ENCODE peak calls at places on chromosomes 1 and 21, in six cellular contexts. C is sigmoid colon, R is endodermal cell, X is right cardiac atrium, J is left lung, H is GM23248. K is an unnamed sample. For H3K27me3 and H3K4me1, the result is how much of the 10 kb centered on the place peaks cover.

GRCh38 chr1:231934797-231935196 is 308.2 kb downstream of the DISC1 start:
- DNase-seq in X (peak), J (no peak), C (no peak), R (no peak), H (no peak), K (no peak)

GRCh38 chr1:236058141-236058626 is 6.7 kb downstream of the NID1 start:
- DNase-seq in J (no peak), H (peak), X (no peak), R (no peak), C (peak), K (peak)

GRCh38 chr1:151187205-151187604 is 2.8 kb downstream of the VPS72 start:
- DNase-seq in X (no peak), R (no peak), C (no peak), J (no peak), H (no peak), K (no peak)

GRCh38 chr1:239421810-239422209 is 35.4 kb downstream of the CHRM3 start:
- DNase-seq in C (no peak), H (no peak), R (no peak), X (no peak), J (no peak), K (no peak)

GRCh38 chr1:160360227-160360695 is 6.6 kb upstream of the NHLH1 start:
- DNase-seq in X (no peak), C (no peak), H (no peak), J (no peak), R (no peak), K (no peak)

GRCh38 chr1:165592945-165593823 is 37.9 kb upstream of the MGST3 start:
- DNase-seq in H (peak), X (peak), J (peak), R (peak), C (peak), K (peak)

GRCh38 chr1:116373451-116374339 is 651 bp downstream of the ATP1A1 start:
- DNase-seq in R (peak), C (peak), X (peak), H (peak), J (peak), K (peak)

GRCh38 chr1:40373323-40374283 is at the start of gene SMAP2:
- DNase-seq in X (peak), C (peak), H (peak), J (peak), R (peak), K (peak)

GRCh38 chr1:111948209-111949131 is 41.0 kb downstream of the KCND3 start:
- DNase-seq in J (peak), C (peak), R (peak), X (peak), H (peak), K (no peak)

GRCh38 chr1:53165408-53165961 is 23.0 kb upstream of the SLC1A7 start:
- DNase-seq in X (no peak), J (no peak), H (no peak), C (no peak), R (peak), K (no peak)

GRCh38 chr1:54401799-54402198 is 4.4 kb downstream of the SSBP3 start:
- DNase-seq in C (no peak), R (no peak), J (no peak), H (no peak), X (no peak), K (no peak)

GRCh38 chr1:25617626-25618432 is 1.2 kb downstream of the MAN1C1 start:
- DNase-seq in C (peak), J (no peak), H (peak), X (peak), R (peak), K (no peak)

GRCh38 chr1:116769050-116769449 is 14.8 kb downstream of the CD2 start:
- DNase-seq in H (no peak), X (no peak), J (no peak), R (no peak), C (no peak), K (no peak)

GRCh38 chr1:22875240-22875639 is 97.4 kb downstream of the LACTBL1 start:
- DNase-seq in J (no peak), R (no peak), H (no peak), X (no peak), C (no peak), K (no peak)

GRCh38 chr1:8032351-8032750 is 6.2 kb upstream of the ERRFI1 start:
- DNase-seq in J (no peak), X (no peak), H (no peak), R (no peak), C (no peak), K (no peak)

GRCh38 chr1:30616759-30617158 is 106.6 kb downstream of the MATN1 start:
- DNase-seq in C (no peak), R (peak), J (no peak), X (no peak), H (no peak), K (no peak)

GRCh38 chr1:91889717-91890459 is 3.9 kb upstream of the TGFBR3 start:
- DNase-seq in C (no peak), X (no peak), J (no peak), R (no peak), H (peak), K (peak)

GRCh38 chr1:54842206-54842915 is 41.2 kb upstream of the TTC22 start:
- DNase-seq in C (no peak), X (no peak), R (peak), J (no peak), H (no peak), K (no peak)

GRCh38 chr1:182170941-182171461 is 109.5 kb upstream of the ZNF648 start:
- DNase-seq in R (no peak), H (no peak), C (no peak), X (peak), J (no peak), K (no peak)

GRCh38 chr1:77468556-77468955 is 186.7 kb downstream of the AK5 start:
- DNase-seq in X (no peak), R (no peak), C (no peak), H (peak), J (no peak), K (no peak)

GRCh38 chr1:9449106-9449627 is 90.1 kb upstream of the SLC25A33 start:
- DNase-seq in R (no peak), C (no peak), J (no peak), X (peak), H (peak), K (no peak)

GRCh38 chr1:181152892-181153633 is 64.6 kb downstream of the IER5 start:
- DNase-seq in J (peak), H (peak), X (peak), C (peak), R (peak), K (no peak)

GRCh38 chr1:1273152-1273534 is 511 bp downstream of the UBE2J2 start:
- DNase-seq in H (peak), X (no peak), J (no peak), R (no peak), C (no peak), K (no peak)

GRCh38 chr1:40868051-40868723 is 6.0 kb upstream of the CITED4 start:
- DNase-seq in H (peak), C (no peak), J (no peak), R (no peak), X (no peak), K (no peak)

GRCh38 chr1:65195495-65196417 is 47.8 kb downstream of the AK4 start:
- DNase-seq in C (no peak), H (peak), R (no peak), J (peak), X (no peak), K (no peak)

GRCh38 chr1:118988186-118989005 is at the start of gene TBX15:
- DNase-seq in C (no peak), H (peak), R (peak), J (no peak), X (no peak), K (no peak)

GRCh38 chr1:204494281-204495077 is at the start of gene PIK3C2B:
- DNase-seq in R (peak), H (peak), J (peak), C (peak), X (peak), K (peak)

GRCh38 chr1:200427744-200428143 is 17.9 kb upstream of the ZNF281 start:
- DNase-seq in X (no peak), J (no peak), C (no peak), R (no peak), H (no peak), K (no peak)

GRCh38 chr1:16226495-16227179 is 10.3 kb downstream of the CPLANE2 start:
- DNase-seq in J (peak), H (peak), R (peak), X (peak), C (peak), K (no peak)

GRCh38 chr1:232751393-232752140 is 53.6 kb upstream of the MAP10 start:
- DNase-seq in J (no peak), H (no peak), R (no peak), C (no peak), X (no peak), K (no peak)

GRCh38 chr21:46517361-46517760 is 58.7 kb downstream of the DIP2A start:
- DNase-seq in X (peak), R (no peak), J (no peak), C (no peak), H (no peak), K (no peak)

GRCh38 chr1:75539230-75540116 is 71.4 kb downstream of the SLC44A5 start:
- DNase-seq in X (no peak), R (no peak), C (no peak), H (peak), J (no peak), K (no peak)

GRCh38 chr1:119181236-119181635 is 40.8 kb upstream of the WARS2 start:
- DNase-seq in C (no peak), R (no peak), X (no peak), J (no peak), H (no peak), K (no peak)

GRCh38 chr1:179742717-179743678 is at the start of gene FAM163A:
- DNase-seq in C (no peak), J (no peak), H (no peak), X (peak), R (peak), K (no peak)

GRCh38 chr1:221800831-221801610 is 59.1 kb upstream of the DUSP10 start:
- DNase-seq in R (no peak), C (no peak), J (no peak), X (no peak), H (no peak), K (no peak)

GRCh38 chr1:18830596-18830995 is 28.9 kb downstream of the TAS1R2 start:
- DNase-seq in R (no peak), J (no peak), C (no peak), H (no peak), X (no peak), K (no peak)

DNA sequence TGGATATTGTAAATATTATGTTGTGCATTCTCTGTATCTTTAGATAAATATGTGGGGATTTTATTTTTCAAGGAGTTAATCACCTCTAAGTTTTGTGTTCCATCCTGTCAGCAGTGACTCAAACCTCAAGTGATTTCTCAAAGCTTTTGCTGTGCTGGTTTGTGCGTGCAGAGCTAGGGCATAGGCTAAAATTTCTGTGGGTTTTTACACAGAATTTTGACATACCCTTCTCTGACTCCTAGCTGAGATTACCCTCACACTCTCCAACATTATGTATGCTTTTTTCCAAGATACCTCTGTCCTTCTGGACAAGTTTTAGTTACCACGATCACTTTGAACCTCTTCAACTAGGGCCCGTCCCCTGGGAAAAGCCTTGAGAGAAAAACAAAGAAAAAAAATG is 384.9 kb downstream of the NCAM2 start:
- DNase-seq in C (no peak), R (no peak), X (no peak), J (no peak), H (peak), K (no peak)
- H3K27me3 ChIP-seq in C (under half), R (under half), X (under half), J (under half), H (under half), K (under half)

DNA sequence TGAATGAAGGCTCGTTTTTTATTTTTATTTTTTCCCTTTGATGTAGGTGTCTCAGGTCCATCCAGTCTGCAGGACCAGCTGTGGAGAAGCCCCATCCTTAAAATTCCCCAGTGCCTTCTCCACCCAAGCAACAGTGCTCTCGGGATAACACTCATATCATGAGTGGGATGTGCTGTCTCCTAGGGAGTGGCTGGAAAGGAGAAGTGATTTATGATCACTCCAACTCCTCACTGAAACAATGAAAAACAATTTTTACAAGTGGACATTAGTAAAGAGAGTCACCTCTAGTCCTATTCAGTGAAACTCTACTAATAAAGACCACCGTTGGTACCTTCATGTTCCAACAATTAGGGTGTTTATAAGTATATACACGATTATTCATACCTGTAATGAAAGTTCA is 3.5 kb downstream of the STUM start:
- DNase-seq in C (no peak), X (no peak), H (no peak), R (no peak), J (no peak), K (no peak)
- H3K4me1 ChIP-seq in C (under half), X (under half), H (under half), R (under half), J (under half), K (under half)

GRCh38 chr1:209594440-209594839 is 10.9 kb downstream of the CAMK1G start:
- DNase-seq in X (no peak), R (no peak), J (no peak), H (no peak), C (no peak), K (no peak)

GRCh38 chr1:209593747-209594146 is 10.2 kb downstream of the CAMK1G start:
- DNase-seq in H (no peak), J (no peak), R (no peak), X (no peak), C (no peak), K (no peak)

GRCh38 chr1:209595032-209595431 is 11.5 kb downstream of the CAMK1G start:
- DNase-seq in X (no peak), J (no peak), R (no peak), H (no peak), C (no peak), K (no peak)

GRCh38 chr1:209597496-209597895 is 14.0 kb downstream of the CAMK1G start:
- DNase-seq in R (no peak), C (no peak), X (no peak), J (no peak), H (no peak), K (no peak)

GRCh38 chr1:209595599-209595998 is 12.1 kb downstream of the CAMK1G start:
- DNase-seq in R (no peak), H (no peak), J (no peak), C (no peak), X (no peak), K (no peak)
- H3K27me3 ChIP-seq in R (half or more), H (under half), J (under half), C (under half), X (under half), K (under half)

GRCh38 chr21:34797202-34797527 is 128.4 kb downstream of the CLIC6 start:
- DNase-seq in J (no peak), X (no peak), C (no peak), H (no peak), R (no peak), K (no peak)

GRCh38 chr21:34797926-34798595 is 129.3 kb downstream of the CLIC6 start:
- DNase-seq in R (no peak), J (no peak), X (no peak), C (no peak), H (no peak), K (no peak)

GRCh38 chr21:34794686-34795085 is 125.9 kb downstream of the CLIC6 start:
- DNase-seq in J (no peak), X (no peak), H (no peak), R (no peak), C (no peak), K (no peak)

GRCh38 chr21:34795152-34796141 is 126.7 kb downstream of the CLIC6 start:
- DNase-seq in J (no peak), H (peak), R (no peak), X (no peak), C (no peak), K (no peak)

DNA sequence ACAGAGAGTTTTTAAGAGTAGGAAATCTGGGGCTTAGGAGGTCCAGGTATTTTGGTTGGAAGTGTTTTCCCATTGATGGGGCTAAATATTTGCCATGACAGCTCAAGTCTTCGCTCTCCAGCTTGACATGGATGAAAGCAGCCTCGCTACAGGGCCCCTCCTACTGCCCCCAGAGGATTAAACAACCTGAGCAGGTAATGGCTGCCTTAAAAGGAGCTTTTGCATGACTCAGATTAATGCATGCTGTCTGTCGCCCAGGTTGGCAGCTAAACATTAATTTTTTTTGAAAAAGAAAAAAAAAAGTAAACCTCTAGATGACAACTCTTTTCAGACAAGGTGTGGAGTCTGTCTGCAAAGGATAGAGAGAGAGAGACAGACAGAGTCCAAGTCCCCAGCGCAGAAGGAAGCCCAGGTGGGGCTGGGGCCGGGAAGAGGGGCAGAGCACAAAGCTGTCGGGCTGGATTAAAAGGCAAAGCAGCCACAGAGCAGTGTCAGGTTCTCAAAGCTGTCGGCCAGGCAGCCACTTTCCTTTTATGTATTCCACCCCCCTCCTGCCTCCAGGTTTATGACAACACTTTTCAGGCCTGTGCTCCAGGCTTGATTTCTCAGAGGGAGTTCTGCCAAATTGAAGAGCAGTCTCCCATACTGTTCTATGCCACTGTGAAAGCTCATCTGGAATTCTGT is 127.9 kb downstream of the CLIC6 start:
- DNase-seq in R (peak), X (no peak), H (peak), J (no peak), C (no peak), K (no peak)
- H3K4me1 ChIP-seq in R (under half), X (under half), H (half or more), J (under half), C (under half), K (under half)

GRCh38 chr1:174008979-174009378 is 13.2 kb downstream of the RC3H1 start:
- DNase-seq in C (no peak), J (no peak), H (no peak), X (no peak), R (no peak), K (no peak)

GRCh38 chr1:174007846-174008245 is 14.3 kb downstream of the RC3H1 start:
- DNase-seq in R (no peak), J (no peak), H (peak), C (no peak), X (no peak), K (no peak)

GRCh38 chr1:174003867-174004266 is 18.3 kb downstream of the RC3H1 start:
- DNase-seq in H (no peak), X (no peak), C (no peak), R (no peak), J (no peak), K (no peak)

GRCh38 chr1:174005032-174005431 is 17.1 kb downstream of the RC3H1 start:
- DNase-seq in X (no peak), R (no peak), H (peak), C (no peak), J (no peak), K (no peak)

GRCh38 chr1:174008261-174008660 is 13.9 kb downstream of the RC3H1 start:
- DNase-seq in J (no peak), C (no peak), R (no peak), H (no peak), X (no peak), K (no peak)
- H3K27me3 ChIP-seq in J (under half), C (under half), R (under half), H (under half), X (under half), K (under half)

GRCh38 chr1:234985531-234986294 is 142.9 kb downstream of the TOMM20 start:
- DNase-seq in J (no peak), X (no peak), H (no peak), R (peak), C (peak), K (no peak)

GRCh38 chr1:234983554-234983911 is 145.1 kb downstream of the TOMM20 start:
- DNase-seq in C (peak), J (no peak), R (peak), H (no peak), X (no peak), K (no peak)

GRCh38 chr1:234987415-234988159 is 141.1 kb downstream of the TOMM20 start:
- DNase-seq in R (peak), J (peak), H (peak), C (peak), X (peak), K (no peak)

GRCh38 chr1:234986750-234987414 is 141.8 kb downstream of the TOMM20 start:
- DNase-seq in X (no peak), R (peak), J (no peak), H (no peak), C (peak), K (no peak)

DNA sequence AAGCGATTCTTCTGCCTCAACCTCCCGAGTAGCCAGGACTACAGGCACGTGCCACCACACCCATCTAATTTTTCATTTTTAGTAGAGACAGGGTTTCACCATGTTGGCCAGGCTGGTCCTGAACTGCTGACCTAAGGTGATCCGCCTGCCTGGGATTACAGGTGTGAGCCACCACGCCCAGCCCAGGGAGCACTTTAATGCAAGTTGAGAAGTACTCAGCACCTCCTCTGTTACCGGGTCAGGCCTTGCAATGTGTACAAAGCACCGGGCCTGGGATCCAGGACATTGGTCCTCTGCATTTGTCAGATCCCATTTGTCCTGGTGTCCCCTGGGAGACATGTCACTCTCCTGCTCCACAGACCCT is 143.6 kb downstream of the TOMM20 start:
- DNase-seq in R (peak), J (no peak), X (no peak), C (peak), H (no peak), K (no peak)
- H3K4me1 ChIP-seq in R (under half), J (half or more), X (under half), C (under half), H (half or more), K (under half)

GRCh38 chr1:177561436-177561835 is 390.7 kb downstream of the BRINP2 start:
- DNase-seq in R (peak), H (no peak), X (no peak), J (no peak), C (no peak), K (no peak)
- H3K27me3 ChIP-seq in R (half or more), H (under half), X (under half), J (under half), C (under half), K (under half)